ENCODE peak calls at places on chromosomes 12 and 14, in ten cellular contexts. Y, P, A, X, T, R, D, E, Q and H are unnamed samples.

GRCh38 chr14:69404478-69404877 is 6.0 kb downstream of the SLC39A9 start:
- DNase-seq in D (no peak), T (no peak), Q (no peak), A (no peak), P (no peak), X (no peak), Y (no peak), R (no peak), E (no peak), H (no peak)

GRCh38 chr14:68395585-68395984 is 397.3 kb downstream of the ZFP36L1 start:
- DNase-seq in Y (no peak), Q (no peak), A (no peak), R (no peak), E (no peak), X (no peak), D (peak), P (no peak), T (no peak), H (no peak)

GRCh38 chr14:67571991-67572323 is 28.1 kb downstream of the PIGH start:
- DNase-seq in Y (no peak), Q (peak), P (no peak), E (no peak), R (no peak), A (no peak), T (no peak), D (no peak), X (no peak), H (no peak)

GRCh38 chr14:59777006-59777579 is 93.5 kb downstream of the RTN1 start:
- DNase-seq in D (no peak), P (no peak), Y (no peak), R (no peak), Q (no peak), E (no peak), A (no peak), X (no peak), T (no peak), H (no peak)

GRCh38 chr14:56378046-56378445 is 201.6 kb upstream of the TMEM260 start:
- DNase-seq in X (no peak), Y (no peak), P (no peak), E (no peak), D (no peak), T (no peak), R (no peak), A (no peak), Q (no peak), H (no peak)

GRCh38 chr12:12506541-12506940 is 56.1 kb downstream of the DUSP16 start:
- DNase-seq in X (no peak), D (peak), E (no peak), A (no peak), Y (no peak), R (no peak), Q (no peak), P (peak), T (no peak), H (no peak)

GRCh38 chr12:93002278-93003054 is 73.4 kb upstream of the EEA1 start:
- DNase-seq in Q (no peak), R (no peak), T (no peak), D (peak), X (no peak), A (no peak), Y (no peak), E (no peak), P (peak), H (no peak)

GRCh38 chr12:63882844-63883243 is 38.3 kb downstream of the SRGAP1 start:
- DNase-seq in X (no peak), R (no peak), D (no peak), E (peak), T (no peak), Y (no peak), Q (no peak), A (no peak), P (no peak), H (no peak)

GRCh38 chr12:3084742-3085141 is 7.6 kb downstream of the TSPAN9 start:
- DNase-seq in D (no peak), E (no peak), A (no peak), X (no peak), T (peak), Y (no peak), P (no peak), Q (no peak), R (no peak), H (no peak)

GRCh38 chr14:44640416-44640815 is 133.3 kb upstream of the FSCB start:
- DNase-seq in Y (no peak), D (no peak), P (no peak), T (no peak), Q (no peak), A (no peak), X (no peak), E (no peak), R (no peak), H (no peak)

GRCh38 chr14:100148837-100149731 is 10.4 kb downstream of the DEGS2 start:
- DNase-seq in Y (no peak), X (no peak), D (no peak), A (no peak), R (no peak), E (no peak), Q (no peak), P (no peak), T (no peak), H (no peak)

GRCh38 chr14:49768301-49769121 is 558 bp downstream of the KLHDC2 start:
- DNase-seq in P (peak), X (peak), D (no peak), Q (peak), Y (no peak), T (peak), A (peak), R (peak), E (peak), H (peak)

GRCh38 chr12:34402228-34402898 is 380.1 kb downstream of the ALG10 start:
- DNase-seq in D (no peak), T (no peak), E (no peak), X (no peak), Q (peak), R (no peak), Y (no peak), P (no peak), A (no peak), H (no peak)

GRCh38 chr12:14716848-14717444 is 20.5 kb upstream of the GUCY2C start:
- DNase-seq in P (peak), Q (no peak), E (no peak), Y (no peak), A (no peak), X (peak), T (no peak), R (peak), D (no peak), H (no peak)

GRCh38 chr12:98745578-98746391 is 100.7 kb downstream of the APAF1 start:
- DNase-seq in Q (no peak), T (no peak), D (no peak), P (no peak), E (no peak), Y (no peak), R (no peak), X (no peak), A (no peak), H (no peak)

GRCh38 chr12:95351745-95352144 is 122.2 kb upstream of the METAP2 start:
- DNase-seq in T (no peak), E (no peak), D (no peak), Q (no peak), P (no peak), X (no peak), R (no peak), Y (no peak), A (no peak), H (no peak)

GRCh38 chr14:94654071-94654974 is 42.1 kb downstream of the SERPINA3 start:
- DNase-seq in D (no peak), Q (no peak), X (no peak), Y (no peak), P (no peak), A (no peak), R (no peak), E (no peak), T (no peak), H (no peak)

GRCh38 chr12:70270108-70270507 is 26.9 kb downstream of the CNOT2 start:
- DNase-seq in Q (no peak), Y (no peak), D (no peak), A (no peak), P (no peak), T (no peak), R (no peak), X (no peak), E (no peak), H (no peak)

GRCh38 chr12:117514016-117514415 is 152.6 kb upstream of the NOS1 start:
- DNase-seq in T (no peak), A (peak), Q (no peak), R (no peak), P (no peak), Y (no peak), D (no peak), E (peak), X (no peak), H (peak)

GRCh38 chr12:21155517-21156351 is 24.7 kb downstream of the SLCO1B1 start:
- DNase-seq in E (no peak), X (no peak), D (no peak), P (no peak), R (no peak), Q (no peak), A (no peak), Y (no peak), T (no peak), H (no peak)

GRCh38 chr12:50242751-50243191 is 40.5 kb downstream of the LIMA1 start:
- DNase-seq in D (peak), Y (no peak), A (no peak), E (no peak), R (no peak), P (no peak), X (no peak), T (no peak), Q (no peak), H (no peak)